ENCODE peak calls at places on chromosomes 12 and 14, in ten cellular contexts. J, N, S, C, R, G, V, E, K and B are unnamed samples.
A peak's percentile ranks its signal among the peaks of the same experiment; 100 is the strongest.

GRCh38 chr12:10551375-10551774 is 45.7 kb downstream of the EIF2S3B start:
- DNase-seq in V (no peak), S (no peak), G (no peak), J (no peak), K (no peak), N (no peak), E (no peak), R (no peak), C (no peak), B (no peak)

GRCh38 chr12:12939888-12940287 is 12.1 kb downstream of the GPRC5D start:
- DNase-seq in V (no peak), N (no peak), R (no peak), S (no peak), C (no peak), E (no peak), J (no peak), K (no peak), G (no peak), B (no peak)

GRCh38 chr14:69571879-69572633 is 2.6 kb downstream of the CCDC177 start:
- DNase-seq in S (no peak), N (no peak), G (no peak), J (peak; percentile 4), R (peak; percentile 31), E (no peak), C (no peak), K (no peak), V (no peak), B (peak; percentile 14)

GRCh38 chr12:116538076-116538591 is 21.0 kb upstream of the MAP1LC3B2 start:
- DNase-seq in S (no peak), N (no peak), R (no peak), J (no peak), C (no peak), G (no peak), E (no peak), V (no peak), K (no peak), B (no peak)

GRCh38 chr12:85036241-85036707 is at the start of the genes LRRIQ1 and TSPAN19:
- DNase-seq in K (peak; percentile 66), V (no peak), E (peak; percentile 24), G (peak; percentile 70), N (peak; percentile 4), J (no peak), C (peak; percentile 53), R (peak; percentile 94), S (peak; percentile 89), B (peak; percentile 87)

GRCh38 chr14:67420102-67420739 is 8.3 kb upstream of the PLEK2 start:
- DNase-seq in J (no peak), S (no peak), N (no peak), V (no peak), G (no peak), C (no peak), K (no peak), R (no peak), E (peak; percentile 29), B (no peak)

GRCh38 chr12:116675339-116676107 is 62.3 kb downstream of the SPRING1 start:
- DNase-seq in C (no peak), R (no peak), J (no peak), N (no peak), K (no peak), S (no peak), V (no peak), G (no peak), E (no peak), B (no peak)

GRCh38 chr14:30015471-30015870 is 87.8 kb upstream of the PRKD1 start:
- DNase-seq in E (no peak), V (no peak), C (no peak), K (peak; percentile 40), S (no peak), R (peak; percentile 10), N (no peak), J (no peak), G (no peak), B (no peak)

GRCh38 chr12:6850796-6851152 is 312 bp downstream of the CDCA3 start:
- DNase-seq in K (no peak), V (no peak), J (no peak), R (no peak), E (no peak), G (no peak), S (no peak), C (no peak), N (no peak), B (no peak)

GRCh38 chr12:5043589-5044419 is at the start of gene KCNA5:
- DNase-seq in J (no peak), K (no peak), N (no peak), G (no peak), E (no peak), S (no peak), V (no peak), C (peak; percentile 15), R (no peak), B (no peak)

GRCh38 chr12:103350116-103350515 is 145.7 kb downstream of the C12orf42 start:
- DNase-seq in V (no peak), K (no peak), R (no peak), S (no peak), G (peak; percentile 10), J (no peak), E (no peak), C (no peak), N (no peak), B (no peak)